ENCODE peak calls at places on chromosome 1, in six cellular contexts. J is naive thymus-derived CD4-positive, alpha-beta T cell; G is HCT116; N is mesendoderm; Z is GM23248; C is pancreas. S is an unnamed sample.

GRCh38 chr1:214264196-214264595 is 16.8 kb upstream of the SMYD2 start:
- DNase-seq in J (no peak), G (no peak), N (no peak), Z (no peak), C (no peak), S (no peak)

GRCh38 chr1:221758455-221758854 is 16.6 kb upstream of the DUSP10 start:
- DNase-seq in J (no peak), G (no peak), N (no peak), Z (no peak), C (no peak), S (no peak)

GRCh38 chr1:87134061-87134460 is 194.6 kb upstream of the LMO4 start:
- DNase-seq in J (no peak), G (no peak), N (no peak), Z (peak; percentile 62), C (no peak), S (no peak)

GRCh38 chr1:41776896-41777431 is 141.8 kb downstream of the HIVEP3 start:
- DNase-seq in J (no peak), G (no peak), N (no peak), Z (no peak), C (peak; percentile 97), S (no peak)

GRCh38 chr1:21106709-21107108 is 70.0 kb downstream of the EIF4G3 start:
- DNase-seq in J (no peak), G (no peak), N (peak; percentile 60), Z (no peak), C (no peak), S (no peak)

GRCh38 chr1:2288308-2288707 is 60.2 kb downstream of the SKI start:
- DNase-seq in J (peak; percentile 58), G (no peak), N (no peak), Z (no peak), C (no peak), S (no peak)

GRCh38 chr1:179706339-179706941 is 36.7 kb upstream of the FAM163A start:
- DNase-seq in J (peak; percentile 71), G (peak; percentile 37), N (peak; percentile 71), Z (peak; percentile 70), C (no peak), S (peak; percentile 25)

GRCh38 chr1:239511865-239512264 is 125.5 kb downstream of the CHRM3 start:
- DNase-seq in J (no peak), G (no peak), N (peak; percentile 37), Z (no peak), C (no peak), S (no peak)

GRCh38 chr1:208834346-208835081 is 590.3 kb upstream of the PLXNA2 start:
- DNase-seq in J (no peak), G (no peak), N (no peak), Z (peak; percentile 23), C (no peak), S (no peak)

GRCh38 chr1:173122344-173122880 is 71.7 kb upstream of the TNFSF18 start:
- DNase-seq in J (no peak), G (no peak), N (no peak), Z (peak; percentile 27), C (no peak), S (no peak)

GRCh38 chr1:223474804-223475203 is 81.6 kb downstream of the CCDC185 start:
- DNase-seq in J (no peak), G (no peak), N (no peak), Z (no peak), C (no peak), S (no peak)

GRCh38 chr1:103250441-103250861 is 142.1 kb upstream of the COL11A1 start:
- DNase-seq in J (no peak), G (peak; percentile 7), N (peak; percentile 98), Z (no peak), C (no peak), S (no peak)

GRCh38 chr1:96487961-96488360 is 233.6 kb upstream of the PTBP2 start:
- DNase-seq in J (no peak), G (no peak), N (no peak), Z (peak; percentile 52), C (no peak), S (no peak)

GRCh38 chr1:177825276-177825903 is 144.5 kb downstream of the SEC16B start:
- DNase-seq in J (no peak), G (no peak), N (no peak), Z (no peak), C (no peak), S (no peak)

GRCh38 chr1:231315887-231316286 is 21.8 kb downstream of the EXOC8 start:
- DNase-seq in J (no peak), G (peak; percentile 44), N (peak; percentile 79), Z (peak; percentile 51), C (no peak), S (peak; percentile 5)

GRCh38 chr1:112386024-112386723 is 9.8 kb upstream of the CTTNBP2NL start:
- DNase-seq in J (no peak), G (no peak), N (no peak), Z (no peak), C (peak; percentile 68), S (no peak)

GRCh38 chr1:208060495-208060894 is 149.6 kb upstream of the CD34 start:
- DNase-seq in J (no peak), G (no peak), N (peak; percentile 65), Z (no peak), C (no peak), S (no peak)

GRCh38 chr1:104235141-104235540 is 485.4 kb downstream of the AMY1C start:
- DNase-seq in J (no peak), G (no peak), N (peak; percentile 93), Z (no peak), C (no peak), S (no peak)

GRCh38 chr1:156467385-156467784 is 33.2 kb downstream of the MEF2D start:
- DNase-seq in J (no peak), G (no peak), N (no peak), Z (no peak), C (no peak), S (no peak)

GRCh38 chr1:89836997-89837909 is 16.4 kb downstream of the LRRC8D start:
- DNase-seq in J (no peak), G (no peak), N (peak; percentile 70), Z (no peak), C (no peak), S (no peak)

GRCh38 chr1:47569681-47570470 is 132.0 kb downstream of the FOXD2 start:
- DNase-seq in J (no peak), G (peak; percentile 79), N (peak; percentile 94), Z (peak; percentile 93), C (no peak), S (no peak)

GRCh38 chr1:63772201-63772600 is 1.6 kb upstream of the ROR1 start:
- DNase-seq in J (no peak), G (no peak), N (no peak), Z (no peak), C (no peak), S (no peak)

GRCh38 chr1:155228096-155228427 is 19.6 kb downstream of the MTX1 start:
- DNase-seq in J (no peak), G (no peak), N (no peak), Z (no peak), C (peak; percentile 9), S (no peak)

GRCh38 chr1:190452272-190452848 is 25.3 kb downstream of the BRINP3 start:
- DNase-seq in J (no peak), G (no peak), N (no peak), Z (no peak), C (no peak), S (no peak)

GRCh38 chr1:193348126-193349045 is 162.0 kb upstream of the B3GALT2 start:
- DNase-seq in J (no peak), G (no peak), N (peak; percentile 8), Z (peak; percentile 23), C (no peak), S (no peak)

GRCh38 chr1:202656951-202657646 is 53.2 kb downstream of the SYT2 start:
- DNase-seq in J (no peak), G (no peak), N (peak; percentile 93), Z (peak; percentile 47), C (no peak), S (no peak)

GRCh38 chr1:41711581-41711980 is 207.1 kb downstream of the HIVEP3 start:
- DNase-seq in J (no peak), G (no peak), N (no peak), Z (no peak), C (no peak), S (no peak)

GRCh38 chr1:246219508-246220030 is 287.5 kb downstream of the SMYD3 start:
- DNase-seq in J (no peak), G (no peak), N (peak; percentile 41), Z (no peak), C (no peak), S (no peak)

GRCh38 chr1:9872430-9873165 is 37.5 kb downstream of the CTNNBIP1 start:
- DNase-seq in J (no peak), G (no peak), N (no peak), Z (no peak), C (peak; percentile 47), S (no peak)
- H3K4me1 ChIP-seq in J (no peaks in the 10 kb centered on the region), G (peaks cover 3% of the 10 kb centered on the region), N (no peaks in the 10 kb centered on the region), Z (no peaks in the 10 kb centered on the region), C (no peaks in the 10 kb centered on the region), S (peaks cover 6% of the 10 kb centered on the region)

GRCh38 chr1:44811234-44811633 is 2.9 kb downstream of the BTBD19 start:
- DNase-seq in J (no peak), G (no peak), N (no peak), Z (no peak), C (peak; percentile 5), S (no peak)

GRCh38 chr1:44808938-44809917 is 905 bp downstream of the BTBD19 start:
- DNase-seq in J (peak; percentile 92), G (no peak), N (peak; percentile 66), Z (peak; percentile 92), C (peak; percentile 40), S (peak; percentile 89)

GRCh38 chr1:44810101-44810761 is 1.9 kb downstream of the BTBD19 start:
- DNase-seq in J (peak; percentile 17), G (no peak), N (no peak), Z (no peak), C (peak; percentile 89), S (peak; percentile 13)

GRCh38 chr1:44812822-44813543 is 4.7 kb downstream of the BTBD19 start:
- DNase-seq in J (no peak), G (no peak), N (no peak), Z (no peak), C (peak; percentile 81), S (no peak)

GRCh38 chr1:44811714-44812151 is 3.4 kb downstream of the BTBD19 start:
- DNase-seq in J (no peak), G (no peak), N (peak; percentile 72), Z (peak; percentile 84), C (peak; percentile 24), S (peak; percentile 44)
- H3K4me1 ChIP-seq in J (peaks cover 57% of the 10 kb centered on the region), G (peaks cover 49% of the 10 kb centered on the region), N (peaks cover 22% of the 10 kb centered on the region), Z (peaks cover 68% of the 10 kb centered on the region), C (peaks cover 34% of the 10 kb centered on the region), S (peaks cover 65% of the 10 kb centered on the region)

DNA sequence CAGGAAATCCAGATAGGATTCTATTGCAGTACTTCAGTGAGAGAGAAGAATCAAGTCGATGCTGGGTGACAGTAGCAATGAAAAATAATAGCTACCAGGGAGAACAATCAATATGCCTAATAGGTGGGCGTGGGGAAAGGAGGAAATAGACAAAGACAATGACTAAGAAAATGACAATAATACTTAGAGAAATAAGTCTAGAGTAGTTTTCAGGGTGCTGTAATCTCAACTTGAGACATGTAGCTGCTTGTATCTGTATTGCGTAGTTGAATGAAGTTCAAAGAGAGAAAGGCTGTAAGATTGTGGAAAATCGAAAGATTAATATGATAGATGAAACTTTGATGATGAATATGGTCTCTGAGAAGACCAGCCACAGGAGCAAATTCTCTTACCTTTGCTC is 2.6 kb downstream of the STXBP3 start:
- DNase-seq in J (no peak), G (no peak), N (no peak), Z (no peak), C (no peak), S (no peak)
- H3K4me1 ChIP-seq in J (peaks cover 6% of the 10 kb centered on the region), G (peaks cover 3% of the 10 kb centered on the region), N (no peaks in the 10 kb centered on the region), Z (peaks cover 15% of the 10 kb centered on the region), C (peaks cover 6% of the 10 kb centered on the region), S (peaks cover 33% of the 10 kb centered on the region)

GRCh38 chr1:235860829-235861228 is 5.9 kb downstream of the LYST start:
- DNase-seq in J (no peak), G (no peak), N (no peak), Z (no peak), C (no peak), S (no peak)
- H3K4me1 ChIP-seq in J (peaks cover 40% of the 10 kb centered on the region), G (peaks cover 6% of the 10 kb centered on the region), N (no peaks in the 10 kb centered on the region), Z (peaks cover 24% of the 10 kb centered on the region), C (no peaks in the 10 kb centered on the region), S (peaks cover 56% of the 10 kb centered on the region)

S was measured in CD8-positive, alpha-beta memory T cell.